ENCODE peak calls at places on chromosomes 5 and 9, in four cellular contexts. One of them, this sample, is unnamed.

GRCh38 chr5:1484416-1485319 is 39.1 kb downstream of the LPCAT1 start:
- DNase-seq in GM12878: peak; percentile 88
- DNase-seq in H1: no peak
- DNase-seq in K562: no peak
- DNase-seq in this sample: no peak

GRCh38 chr9:118701985-118702384 is 667.2 kb downstream of the BRINP1 start:
- DNase-seq in H1: no peak
- DNase-seq in GM12878: no peak
- DNase-seq in K562: no peak
- DNase-seq in this sample: no peak

GRCh38 chr9:69996947-69997346 is 46.7 kb upstream of the MAMDC2 start:
- DNase-seq in H1: no peak
- DNase-seq in K562: no peak
- DNase-seq in GM12878: no peak
- DNase-seq in this sample: no peak

GRCh38 chr5:94693043-94693822 is 74.8 kb downstream of the SLF1 start:
- DNase-seq in GM12878: no peak
- DNase-seq in H1: no peak
- DNase-seq in K562: no peak
- DNase-seq in this sample: peak; percentile 33

GRCh38 chr9:31232485-31232884 is 1152.0 kb upstream of the ACO1 start:
- DNase-seq in H1: no peak
- DNase-seq in K562: no peak
- DNase-seq in GM12878: no peak
- DNase-seq in this sample: no peak

GRCh38 chr5:84478603-84479002 is 93.9 kb upstream of the EDIL3 start:
- DNase-seq in K562: no peak
- DNase-seq in H1: no peak
- DNase-seq in GM12878: no peak
- DNase-seq in this sample: no peak

GRCh38 chr5:153749941-153750340 is 259.5 kb downstream of the GRIA1 start:
- DNase-seq in H1: no peak
- DNase-seq in GM12878: no peak
- DNase-seq in K562: no peak
- DNase-seq in this sample: no peak

GRCh38 chr9:83707518-83707767 is 315 bp downstream of the UBQLN1 start:
- DNase-seq in K562: no peak
- DNase-seq in H1: no peak
- DNase-seq in GM12878: no peak
- DNase-seq in this sample: no peak

GRCh38 chr9:76868897-76869296 is 37.0 kb downstream of the PRUNE2 start:
- DNase-seq in GM12878: no peak
- DNase-seq in H1: no peak
- DNase-seq in K562: no peak
- DNase-seq in this sample: no peak

GRCh38 chr5:44565872-44566271 is 176.7 kb upstream of the FGF10 start:
- DNase-seq in K562: no peak
- DNase-seq in H1: no peak
- DNase-seq in GM12878: no peak
- DNase-seq in this sample: no peak

GRCh38 chr9:108549184-108549583 is 306.6 kb downstream of the ACTL7B start:
- DNase-seq in GM12878: no peak
- DNase-seq in H1: no peak
- DNase-seq in K562: no peak
- DNase-seq in this sample: no peak

GRCh38 chr9:112784020-112784788 is 33.6 kb downstream of the SNX30 start:
- DNase-seq in H1: no peak
- DNase-seq in K562: no peak
- DNase-seq in GM12878: no peak
- DNase-seq in this sample: no peak

GRCh38 chr9:109133533-109133932 is 13.8 kb upstream of the TMEM245 start:
- DNase-seq in GM12878: no peak
- DNase-seq in H1: no peak
- DNase-seq in K562: no peak
- DNase-seq in this sample: no peak

GRCh38 chr9:126513159-126514036 is 100.3 kb upstream of the LMX1B start:
- DNase-seq in K562: no peak
- DNase-seq in H1: no peak
- DNase-seq in GM12878: no peak
- DNase-seq in this sample: no peak

GRCh38 chr5:122126177-122126701 is 3.1 kb upstream of the ZNF474 start:
- DNase-seq in H1: no peak
- DNase-seq in K562: peak; percentile 41
- DNase-seq in GM12878: no peak
- DNase-seq in this sample: no peak

GRCh38 chr9:136764301-136764891 is at the start of gene LCN15:
- DNase-seq in K562: no peak
- DNase-seq in H1: no peak
- DNase-seq in GM12878: no peak
- DNase-seq in this sample: no peak

GRCh38 chr9:16715404-16715803 is 155.1 kb downstream of the BNC2 start:
- DNase-seq in K562: no peak
- DNase-seq in H1: no peak
- DNase-seq in GM12878: no peak
- DNase-seq in this sample: no peak

GRCh38 chr5:164563370-164563769 is 1058.0 kb downstream of the MAT2B start:
- DNase-seq in K562: no peak
- DNase-seq in GM12878: no peak
- DNase-seq in H1: no peak
- DNase-seq in this sample: no peak

GRCh38 chr9:82606761-82607382 is 456.1 kb downstream of the RASEF start:
- DNase-seq in GM12878: peak; percentile 1
- DNase-seq in H1: peak; percentile 46
- DNase-seq in K562: no peak
- DNase-seq in this sample: peak; percentile 69

GRCh38 chr9:84759300-84759750 is 89.8 kb downstream of the NTRK2 start:
- DNase-seq in K562: no peak
- DNase-seq in GM12878: peak; percentile 81
- DNase-seq in H1: no peak
- DNase-seq in this sample: no peak

GRCh38 chr5:120512757-120513650 is 48.9 kb downstream of the PRR16 start:
- DNase-seq in H1: no peak
- DNase-seq in K562: peak; percentile 39
- DNase-seq in GM12878: no peak
- DNase-seq in this sample: no peak

GRCh38 chr9:14062449-14063187 is 251.3 kb downstream of the NFIB start:
- DNase-seq in K562: no peak
- DNase-seq in GM12878: no peak
- DNase-seq in H1: no peak
- DNase-seq in this sample: no peak

GRCh38 chr5:17269201-17269600 is 51.8 kb downstream of the BASP1 start:
- DNase-seq in GM12878: no peak
- DNase-seq in H1: no peak
- DNase-seq in K562: no peak
- DNase-seq in this sample: no peak

GRCh38 chr9:9079473-9079872 is 1279.9 kb upstream of the DMAC1 start:
- DNase-seq in H1: no peak
- DNase-seq in GM12878: no peak
- DNase-seq in K562: no peak
- DNase-seq in this sample: no peak

GRCh38 chr9:101376117-101376866 is 8.5 kb downstream of the BAAT start:
- DNase-seq in K562: no peak
- DNase-seq in H1: no peak
- DNase-seq in GM12878: no peak
- DNase-seq in this sample: no peak

GRCh38 chr9:116345817-116346216 is 192.2 kb downstream of the PAPPA start:
- DNase-seq in K562: no peak
- DNase-seq in GM12878: no peak
- DNase-seq in H1: no peak
- DNase-seq in this sample: peak; percentile 62

GRCh38 chr5:150044334-150044681 is 42.0 kb downstream of the CSF1R start:
- DNase-seq in K562: no peak
- DNase-seq in GM12878: no peak
- DNase-seq in H1: no peak
- DNase-seq in this sample: no peak

GRCh38 chr5:159001247-159001646 is 98.5 kb downstream of the EBF1 start:
- DNase-seq in H1: no peak
- DNase-seq in K562: no peak
- DNase-seq in GM12878: no peak
- DNase-seq in this sample: no peak

GRCh38 chr5:113029614-113030013 is 53.0 kb downstream of the DCP2 start:
- DNase-seq in GM12878: no peak
- DNase-seq in H1: no peak
- DNase-seq in K562: no peak
- DNase-seq in this sample: no peak

GRCh38 chr5:180467028-180467427 is 27.2 kb upstream of the CNOT6 start:
- DNase-seq in K562: no peak
- DNase-seq in GM12878: no peak
- DNase-seq in H1: no peak
- DNase-seq in this sample: no peak

GRCh38 chr9:107078061-107078460 is 205.0 kb upstream of the RAD23B start:
- DNase-seq in K562: no peak
- DNase-seq in GM12878: no peak
- DNase-seq in H1: no peak
- DNase-seq in this sample: no peak

DNA sequence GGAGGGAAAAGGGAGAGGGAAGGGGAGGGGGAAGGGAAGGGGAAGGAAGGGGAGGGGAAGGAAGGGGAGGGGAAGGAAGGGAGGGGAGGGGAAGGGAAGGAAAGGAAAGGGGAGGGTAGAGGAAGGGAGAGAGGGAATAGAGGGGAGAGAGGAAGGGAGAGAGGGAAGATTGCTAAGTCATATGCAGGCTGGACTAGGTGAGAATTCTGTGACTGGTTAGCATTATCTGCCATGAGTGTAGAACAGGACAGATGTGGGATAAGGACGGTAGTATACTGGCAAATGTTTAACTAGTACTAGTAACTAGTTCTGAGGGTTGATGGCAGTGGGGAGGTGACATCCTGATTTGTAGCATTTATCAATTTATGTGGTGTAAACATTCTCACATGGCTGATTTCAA is 203.5 kb upstream of the RAD23B start:
- DNase-seq in K562: no peak
- DNase-seq in GM12878: no peak
- DNase-seq in H1: no peak
- DNase-seq in this sample: no peak
- TF ChIP-seq ATF2 in K562: no peak
- TF ChIP-seq ATF2 in GM12878: no peak
- TF ChIP-seq ATF2 in H1: no peak
- TF ChIP-seq ATF2 in this sample: no peak

GRCh38 chr9:121885345-121885901 is 207.7 kb downstream of the TTLL11 start:
- DNase-seq in H1: no peak
- DNase-seq in K562: no peak
- DNase-seq in GM12878: no peak
- DNase-seq in this sample: no peak

GRCh38 chr9:121887553-121888437 is 205.3 kb downstream of the TTLL11 start:
- DNase-seq in H1: no peak
- DNase-seq in K562: no peak
- DNase-seq in GM12878: no peak
- DNase-seq in this sample: no peak

GRCh38 chr9:121888438-121888775 is 204.7 kb downstream of the TTLL11 start:
- DNase-seq in K562: no peak
- DNase-seq in GM12878: no peak
- DNase-seq in H1: no peak
- DNase-seq in this sample: no peak

GRCh38 chr9:121884057-121884512 is 209.0 kb downstream of the TTLL11 start:
- DNase-seq in H1: no peak
- DNase-seq in K562: no peak
- DNase-seq in GM12878: no peak
- DNase-seq in this sample: no peak

DNA sequence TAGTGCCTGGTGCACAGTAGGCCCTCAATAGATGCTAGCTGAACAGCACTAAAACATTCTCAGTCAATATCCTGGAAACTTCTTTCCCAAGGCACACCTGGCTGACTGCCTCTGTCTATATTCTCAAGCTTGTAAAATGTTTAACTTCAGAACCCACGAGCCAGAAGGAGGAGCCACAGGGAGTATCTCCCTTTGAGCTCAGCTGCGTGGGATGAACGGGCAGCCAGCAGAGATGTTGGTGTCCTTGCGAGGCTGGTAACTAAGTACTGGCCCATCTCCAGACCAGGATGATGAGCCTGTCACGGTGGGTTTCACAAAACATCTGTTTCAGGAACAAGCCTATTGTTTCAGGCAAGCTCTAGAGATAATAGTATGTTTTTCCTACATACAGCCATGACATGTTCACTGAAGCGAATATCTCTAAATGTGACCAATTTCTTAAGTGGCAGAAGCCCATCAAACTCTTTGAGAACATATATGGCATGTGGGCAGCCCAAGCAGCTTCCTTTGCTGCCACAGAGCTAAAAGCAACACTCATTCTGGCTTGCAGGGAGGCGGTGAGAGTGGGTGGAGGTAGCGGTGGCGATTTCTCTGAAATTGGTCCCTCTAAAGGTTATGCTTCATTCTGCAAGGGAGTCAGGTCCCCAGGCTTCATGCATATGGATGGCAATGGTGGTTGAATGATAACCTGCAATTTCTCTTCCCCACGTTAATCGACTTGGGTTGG is 206.2 kb downstream of the TTLL11 start:
- DNase-seq in GM12878: no peak
- DNase-seq in H1: no peak
- DNase-seq in K562: no peak
- DNase-seq in this sample: no peak
- TF ChIP-seq HDAC6 in GM12878: no peak
- TF ChIP-seq HDAC6 in H1: no peak
- TF ChIP-seq HDAC6 in K562: no peak
- TF ChIP-seq HDAC6 in this sample: no peak

GRCh38 chr9:99095565-99095964 is 9.3 kb upstream of the TGFBR1 start:
- DNase-seq in K562: no peak
- DNase-seq in GM12878: no peak
- DNase-seq in H1: no peak
- DNase-seq in this sample: no peak
- H3K27me3 ChIP-seq in K562: no peaks in the 10 kb centered on the region
- H3K27me3 ChIP-seq in GM12878: no peaks in the 10 kb centered on the region
- H3K27me3 ChIP-seq in H1: no peaks in the 10 kb centered on the region
- H3K27me3 ChIP-seq in this sample: peaks cover 15% of the 10 kb centered on the region

DNA sequence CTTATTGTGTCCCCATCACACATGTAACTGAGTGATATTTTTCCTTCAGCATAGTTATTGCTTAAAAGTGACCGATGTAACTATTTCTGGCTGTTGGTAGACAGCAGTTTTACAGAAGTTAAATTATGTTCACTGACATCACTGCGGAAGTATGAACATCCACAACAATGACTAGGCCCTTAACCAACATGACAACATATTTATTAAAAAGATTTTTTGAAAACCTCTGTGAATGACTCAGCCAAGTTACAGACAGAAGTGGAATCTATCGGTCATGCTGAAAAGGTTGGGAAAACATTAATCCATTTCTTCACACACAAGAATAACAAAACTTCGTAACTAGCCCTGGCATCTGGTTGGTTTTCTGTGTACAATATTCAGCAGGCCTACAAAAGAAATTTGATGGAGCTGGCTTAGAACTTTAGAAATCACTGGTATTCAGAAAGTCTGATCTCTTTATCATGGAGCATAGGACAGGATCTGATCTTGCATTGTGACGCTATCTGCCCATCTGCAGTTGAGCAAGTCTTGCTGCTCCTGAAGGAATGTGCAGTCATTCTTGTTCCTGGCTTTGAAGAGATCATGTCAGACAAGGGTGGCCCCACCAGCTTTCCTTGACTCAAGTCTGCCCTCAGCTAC is 6.5 kb downstream of the GLIS3 start:
- DNase-seq in H1: no peak
- DNase-seq in GM12878: no peak
- DNase-seq in K562: no peak
- DNase-seq in this sample: no peak
- TF ChIP-seq ATF2 in H1: no peak
- TF ChIP-seq ATF2 in GM12878: no peak
- TF ChIP-seq ATF2 in K562: no peak
- TF ChIP-seq ATF2 in this sample: no peak

GRCh38 chr9:129619787-129620668 is 873 bp downstream of the C9orf50 start:
- DNase-seq in H1: no peak
- DNase-seq in GM12878: no peak
- DNase-seq in K562: peak; percentile 82
- DNase-seq in this sample: no peak
- TF ChIP-seq HDAC6 in H1: no peak
- TF ChIP-seq HDAC6 in GM12878: no peak
- TF ChIP-seq HDAC6 in K562: no peak
- TF ChIP-seq HDAC6 in this sample: no peak